ENCODE peak calls at places on chromosome 13, in seven cellular contexts. L is breast epithelium, Q is transverse colon, P is upper lobe of left lung, B is spleen, V is HL-60, G is HCT116. A is an unnamed sample.

GRCh38 chr13:35984776-35985453 is 146.3 kb downstream of the DCLK1 start:
- DNase-seq in L (no peak), Q (no peak), P (no peak), B (no peak), V (no peak), G (no peak), A (no peak)

GRCh38 chr13:79435549-79435948 is 29.5 kb upstream of the RBM26 start:
- DNase-seq in L (no peak), Q (no peak), P (no peak), B (no peak), V (no peak), G (no peak), A (no peak)

GRCh38 chr13:113546571-113547247 is 37.8 kb upstream of the TFDP1 start:
- DNase-seq in L (peak), Q (peak), P (no peak), B (peak), V (no peak), G (no peak), A (no peak)

GRCh38 chr13:31909889-31910551 is 121.6 kb upstream of the FRY start:
- DNase-seq in L (no peak), Q (peak), P (peak), B (no peak), V (no peak), G (peak), A (peak)

GRCh38 chr13:65275838-65276630 is 1954.1 kb downstream of the PCDH9 start:
- DNase-seq in L (no peak), Q (no peak), P (no peak), B (no peak), V (no peak), G (no peak), A (no peak)

GRCh38 chr13:96822900-96823299 is 171.4 kb downstream of the OXGR1 start:
- DNase-seq in L (no peak), Q (peak), P (peak), B (no peak), V (no peak), G (peak), A (peak)

GRCh38 chr13:60887711-60888110 is 490.7 kb downstream of the TDRD3 start:
- DNase-seq in L (no peak), Q (no peak), P (no peak), B (no peak), V (peak), G (no peak), A (no peak)

GRCh38 chr13:95541308-95541707 is 11.2 kb upstream of the CLDN10 start:
- DNase-seq in L (no peak), Q (no peak), P (no peak), B (no peak), V (no peak), G (no peak), A (no peak)

GRCh38 chr13:102191951-102192461 is 209.8 kb downstream of the FGF14 start:
- DNase-seq in L (no peak), Q (no peak), P (no peak), B (no peak), V (no peak), G (no peak), A (no peak)

GRCh38 chr13:95724252-95724651 is 47.3 kb downstream of the DNAJC3 start:
- DNase-seq in L (no peak), Q (no peak), P (no peak), B (no peak), V (no peak), G (no peak), A (no peak)

GRCh38 chr13:74131206-74131605 is 3.0 kb downstream of the KLF12 start:
- DNase-seq in L (no peak), Q (no peak), P (no peak), B (no peak), V (no peak), G (no peak), A (no peak)

GRCh38 chr13:113526466-113527220 is 36.1 kb upstream of the DCUN1D2 start:
- DNase-seq in L (peak), Q (no peak), P (no peak), B (peak), V (no peak), G (no peak), A (peak)

GRCh38 chr13:79749985-79750551 is 269.1 kb downstream of the NDFIP2 start:
- DNase-seq in L (no peak), Q (peak), P (peak), B (no peak), V (no peak), G (no peak), A (no peak)

GRCh38 chr13:50901701-50902100 is 7.9 kb upstream of the RNASEH2B start:
- DNase-seq in L (no peak), Q (no peak), P (no peak), B (no peak), V (no peak), G (no peak), A (no peak)
- TF ChIP-seq POLR2AphosphoS5 in L (no peak), Q (no peak), P (no peak), B (no peak), V (no peak), G (no peak), A (no peak)

GRCh38 chr13:77511552-77511951 is 24.0 kb upstream of the SCEL start:
- DNase-seq in L (no peak), Q (no peak), P (no peak), B (no peak), V (no peak), G (no peak), A (no peak)
- TF ChIP-seq POLR2AphosphoS5 in L (no peak), Q (no peak), P (no peak), B (no peak), V (no peak), G (no peak), A (no peak)

DNA sequence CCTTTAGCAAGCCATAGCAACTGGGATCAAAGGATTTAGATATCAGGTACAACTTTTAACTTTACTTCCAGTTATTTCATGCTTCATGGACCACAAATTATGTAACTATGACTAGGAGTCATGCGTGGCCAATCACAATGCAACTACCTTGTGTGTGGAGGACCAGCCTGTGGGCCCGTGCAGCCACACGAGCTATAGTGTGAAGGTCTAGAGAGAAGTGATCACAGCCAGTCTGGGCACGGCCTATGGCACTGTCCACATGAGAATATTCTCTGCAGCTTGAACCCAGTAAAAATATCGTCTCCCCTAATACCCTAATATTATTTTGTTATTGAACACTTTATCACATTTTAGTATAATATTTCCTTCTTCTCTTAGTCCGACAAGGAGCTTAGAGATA is 464.9 kb upstream of the MIR17HG start:
- DNase-seq in L (no peak), Q (no peak), P (no peak), B (peak), V (no peak), G (no peak), A (no peak)
- TF ChIP-seq POLR2AphosphoS5 in L (no peak), Q (no peak), P (no peak), B (no peak), V (no peak), G (no peak), A (no peak)

GRCh38 chr13:40673414-40673813 is 7.0 kb upstream of the FOXO1 start:
- DNase-seq in L (no peak), Q (no peak), P (no peak), B (no peak), V (no peak), G (no peak), A (no peak)
- TF ChIP-seq POLR2AphosphoS5 in L (no peak), Q (no peak), P (no peak), B (no peak), V (no peak), G (no peak), A (no peak)

A was measured in stomach.